ENCODE peak calls at places on chromosomes 11 and 22, in eight cellular contexts. S, L, H, K, P, I, E and W are unnamed samples.

GRCh38 chr11:32173435-32173834 is 82.6 kb downstream of the RCN1 start:
- DNase-seq in E (peak), L (peak), K (peak), P (peak), I (peak), H (no peak), S (peak), W (no peak)

GRCh38 chr11:61472282-61472681 is 36.3 kb upstream of the LRRC10B start:
- DNase-seq in L (no peak), I (peak), P (no peak), E (no peak), S (no peak), H (peak), K (peak), W (no peak)

GRCh38 chr11:5288912-5289525 is 12.7 kb downstream of the OR51B4 start:
- DNase-seq in L (no peak), P (no peak), I (peak), E (peak), K (no peak), S (no peak), H (no peak), W (no peak)

GRCh38 chr22:50269573-50270301 is 443 bp downstream of the MAPK11 start:
- DNase-seq in H (no peak), I (peak), P (peak), E (peak), K (no peak), S (peak), L (peak), W (no peak)

GRCh38 chr22:30396871-30397655 is at the start of gene SEC14L2:
- DNase-seq in P (peak), L (peak), S (peak), E (peak), K (peak), I (peak), H (peak), W (peak)

GRCh38 chr11:123546515-123546914 is 107.9 kb downstream of the SCN3B start:
- DNase-seq in P (no peak), L (no peak), H (no peak), K (no peak), E (no peak), I (peak), S (no peak), W (no peak)

GRCh38 chr22:40031766-40032470 is 37.2 kb downstream of the FAM83F start:
- DNase-seq in L (no peak), I (no peak), S (no peak), K (no peak), H (no peak), P (no peak), E (no peak), W (no peak)

GRCh38 chr11:35163209-35163608 is 24.2 kb downstream of the CD44 start:
- DNase-seq in L (no peak), E (peak), P (no peak), S (no peak), H (no peak), I (no peak), K (no peak), W (no peak)

GRCh38 chr11:60767388-60767811 is 10.7 kb downstream of the MS4A15 start:
- DNase-seq in S (no peak), H (no peak), K (no peak), P (peak), L (no peak), E (no peak), I (no peak), W (no peak)

GRCh38 chr22:39543095-39543494 is 10.5 kb upstream of the RPS19BP1 start:
- DNase-seq in S (peak), L (peak), K (no peak), H (no peak), E (peak), P (peak), I (peak), W (no peak)

GRCh38 chr11:72240461-72241289 is 3.3 kb downstream of the PHOX2A start:
- DNase-seq in S (peak), H (no peak), I (no peak), E (no peak), L (peak), P (peak), K (no peak), W (no peak)

GRCh38 chr11:86116386-86116726 is 47.5 kb upstream of the PICALM start:
- DNase-seq in K (peak), P (no peak), L (no peak), H (no peak), S (peak), I (peak), E (peak), W (no peak)

GRCh38 chr22:45211848-45212247 is 28.8 kb downstream of the KIAA0930 start:
- DNase-seq in L (no peak), K (no peak), S (no peak), E (no peak), I (no peak), H (no peak), P (no peak), W (no peak)

GRCh38 chr22:45210174-45210573 is 30.5 kb downstream of the KIAA0930 start:
- DNase-seq in L (no peak), S (no peak), K (no peak), P (no peak), I (no peak), H (no peak), E (no peak), W (no peak)

GRCh38 chr22:45211435-45211834 is 29.3 kb downstream of the KIAA0930 start:
- DNase-seq in E (peak), S (no peak), H (no peak), K (no peak), P (no peak), L (no peak), I (no peak), W (no peak)

GRCh38 chr22:45212306-45212709 is 28.4 kb downstream of the KIAA0930 start:
- DNase-seq in K (peak), H (no peak), S (no peak), I (peak), L (peak), E (peak), P (peak), W (no peak)

GRCh38 chr22:45210577-45211431 is 29.9 kb downstream of the KIAA0930 start:
- DNase-seq in E (no peak), P (no peak), S (no peak), K (no peak), L (no peak), H (no peak), I (no peak), W (no peak)
- H3K4me3 ChIP-seq in E (no peak), P (no peak), S (no peak), K (no peak), L (no peak), H (no peak), I (no peak), W (no peak)

GRCh38 chr22:44360686-44361381 is 48.1 kb upstream of the SHISAL1 start:
- DNase-seq in P (peak), S (no peak), L (no peak), H (no peak), K (no peak), I (peak), E (peak), W (no peak)
- H3K27ac ChIP-seq in P (no peak), S (no peak), L (no peak), H (peak), K (no peak), I (peak), E (no peak), W (no peak)

GRCh38 chr11:39617971-39618370 is 1841.5 kb downstream of the LRRC4C start:
- DNase-seq in L (no peak), K (no peak), E (no peak), I (no peak), H (no peak), S (no peak), P (no peak), W (no peak)
- H3K4me3 ChIP-seq in L (no peak), K (no peak), E (no peak), I (no peak), H (no peak), S (no peak), P (no peak), W (no peak)

GRCh38 chr11:113265343-113265742 is 49.0 kb upstream of the TTC12 start:
- DNase-seq in H (no peak), I (no peak), L (no peak), P (no peak), E (no peak), S (no peak), K (no peak), W (no peak)
- H3K27ac ChIP-seq in H (no peak), I (no peak), L (no peak), P (no peak), E (no peak), S (no peak), K (no peak), W (no peak)